ENCODE peak calls at places on chromosome 21, in seven cellular contexts. U is esophagus squamous epithelium, F is B cell, W is AG09309, K is progenitor cell of endocrine pancreas, A is left ventricle myocardium inferior, E is lower lobe of right lung. T is an unnamed sample.

GRCh38 chr21:25578070-25578961 is 29.0 kb downstream of the MRPL39 start:
- DNase-seq in U (no peak), F (no peak), W (no peak), K (no peak), A (no peak), E (no peak), T (no peak)

GRCh38 chr21:15978158-15978805 is 248.5 kb downstream of the USP25 start:
- DNase-seq in U (no peak), F (no peak), W (peak; percentile 37), K (no peak), A (no peak), E (no peak), T (no peak)

GRCh38 chr21:41024341-41025056 is 143.5 kb upstream of the BACE2 start:
- DNase-seq in U (no peak), F (no peak), W (no peak), K (no peak), A (no peak), E (no peak), T (no peak)

GRCh38 chr21:9755611-9756010 is 765.8 kb upstream of the TPTE start:
- DNase-seq in U (no peak), F (no peak), W (no peak), K (no peak), A (no peak), E (no peak), T (no peak)

GRCh38 chr21:36104306-36105300 is 30.3 kb upstream of the CBR3 start:
- DNase-seq in U (no peak), F (no peak), W (no peak), K (peak; percentile 15), A (peak; percentile 46), E (peak; percentile 54), T (no peak)

GRCh38 chr21:39961251-39961650 is 94.0 kb downstream of the PCP4 start:
- DNase-seq in U (no peak), F (no peak), W (no peak), K (no peak), A (no peak), E (no peak), T (no peak)

GRCh38 chr21:26130249-26130896 is 40.2 kb downstream of the APP start:
- DNase-seq in U (no peak), F (no peak), W (no peak), K (no peak), A (no peak), E (no peak), T (no peak)

GRCh38 chr21:16454371-16454770 is 724.6 kb downstream of the USP25 start:
- DNase-seq in U (no peak), F (no peak), W (no peak), K (no peak), A (no peak), E (no peak), T (no peak)

GRCh38 chr21:26587621-26588260 is 14.7 kb upstream of the CYYR1 start:
- DNase-seq in U (no peak), F (no peak), W (peak; percentile 25), K (no peak), A (no peak), E (no peak), T (peak; percentile 30)

GRCh38 chr21:15943009-15943666 is 213.4 kb downstream of the USP25 start:
- DNase-seq in U (no peak), F (no peak), W (no peak), K (no peak), A (no peak), E (no peak), T (no peak)

DNA sequence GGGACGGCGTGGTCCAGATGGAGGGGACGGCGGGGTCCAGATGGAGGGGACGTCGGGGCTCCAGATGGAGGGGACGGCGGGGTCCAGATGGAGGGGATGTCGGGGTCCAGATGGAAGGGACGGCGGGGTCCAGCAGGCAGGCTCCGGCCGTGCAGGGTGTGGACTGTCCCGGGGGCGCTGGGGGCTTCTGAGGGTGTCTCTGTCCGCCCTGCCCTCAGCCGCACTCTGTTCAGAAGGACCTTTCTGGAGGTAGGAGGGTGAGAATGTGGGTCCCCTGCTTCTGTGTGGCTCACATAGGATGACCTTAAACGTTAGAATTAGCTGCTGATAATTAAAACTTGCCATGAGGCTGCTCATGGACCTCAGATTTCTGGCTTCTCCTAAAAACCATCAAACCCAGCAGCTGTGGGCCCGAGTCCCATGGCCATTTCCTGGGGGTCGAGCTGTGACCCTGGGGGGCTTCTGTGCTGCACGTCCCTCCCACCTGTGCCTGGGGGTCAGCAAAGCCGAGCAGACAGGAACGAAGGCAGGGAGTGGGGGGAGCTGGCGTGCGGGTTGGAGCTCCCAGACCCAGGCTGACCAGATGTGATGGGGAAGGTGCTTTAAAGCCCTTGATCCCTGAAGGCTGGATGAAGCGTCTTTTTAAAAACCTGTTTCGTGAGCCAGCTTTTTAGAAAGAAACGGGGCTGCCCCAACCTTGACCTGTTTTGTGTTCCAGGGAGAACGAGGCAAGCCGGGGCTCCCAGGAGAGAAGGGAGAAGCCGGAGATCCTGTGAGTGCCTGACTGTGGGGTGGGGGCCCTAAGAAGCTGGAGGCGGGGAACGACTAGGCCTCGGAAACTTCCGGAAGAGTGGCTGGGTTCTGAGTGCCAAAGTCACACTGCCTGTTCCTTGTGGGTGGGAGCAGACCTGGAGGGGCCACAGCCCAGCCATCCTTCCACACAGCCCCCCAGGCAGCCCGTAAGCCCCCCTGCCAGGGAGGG is 7.1 kb downstream of the COL6A1 start:
- DNase-seq in U (no peak), F (no peak), W (no peak), K (no peak), A (peak; percentile 19), E (no peak), T (no peak)
- TF ChIP-seq CTCF in U (no peak), F (no peak), W (no peak), K (no peak), A (no peak), E (no peak), T (no peak)

GRCh38 chr21:42640486-42640885 is 12.9 kb upstream of the PDE9A start:
- DNase-seq in U (no peak), F (no peak), W (no peak), K (no peak), A (no peak), E (peak; percentile 57), T (no peak)

GRCh38 chr21:42637602-42638041 is 15.8 kb upstream of the PDE9A start:
- DNase-seq in U (no peak), F (no peak), W (no peak), K (no peak), A (no peak), E (peak; percentile 22), T (no peak)

GRCh38 chr21:42641311-42642218 is 11.9 kb upstream of the PDE9A start:
- DNase-seq in U (no peak), F (no peak), W (no peak), K (no peak), A (no peak), E (peak; percentile 37), T (no peak)

GRCh38 chr21:42638266-42638863 is 15.1 kb upstream of the PDE9A start:
- DNase-seq in U (no peak), F (no peak), W (no peak), K (no peak), A (no peak), E (no peak), T (no peak)

DNA sequence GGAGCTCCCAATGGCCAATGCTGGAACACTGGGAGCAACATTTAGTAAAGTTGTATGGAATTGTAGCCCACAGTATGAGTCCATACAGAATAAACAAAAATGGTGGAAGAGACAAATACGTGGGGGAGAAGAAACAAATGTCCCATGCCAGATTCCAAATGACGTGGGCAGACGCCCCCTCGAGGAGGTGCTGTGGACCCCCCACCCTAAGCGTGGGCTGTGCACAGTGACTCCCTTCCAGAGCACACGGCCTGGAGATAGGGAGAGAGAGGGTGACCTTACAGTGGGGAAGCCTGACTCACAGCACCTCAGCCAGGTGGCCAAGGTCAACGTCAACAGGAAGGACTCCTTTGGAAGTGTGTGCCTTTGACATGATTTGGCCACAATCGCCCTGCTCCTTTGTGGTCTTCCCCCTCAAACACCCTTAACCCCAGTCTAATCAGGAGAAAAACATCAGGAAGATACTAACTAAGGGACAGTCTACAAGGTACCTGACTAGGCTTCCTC is 13.7 kb upstream of the PDE9A start:
- DNase-seq in U (no peak), F (no peak), W (no peak), K (no peak), A (no peak), E (peak; percentile 17), T (no peak)
- TF ChIP-seq CTCF in U (no peak), F (no peak), W (no peak), K (no peak), A (no peak), E (no peak), T (no peak)

DNA sequence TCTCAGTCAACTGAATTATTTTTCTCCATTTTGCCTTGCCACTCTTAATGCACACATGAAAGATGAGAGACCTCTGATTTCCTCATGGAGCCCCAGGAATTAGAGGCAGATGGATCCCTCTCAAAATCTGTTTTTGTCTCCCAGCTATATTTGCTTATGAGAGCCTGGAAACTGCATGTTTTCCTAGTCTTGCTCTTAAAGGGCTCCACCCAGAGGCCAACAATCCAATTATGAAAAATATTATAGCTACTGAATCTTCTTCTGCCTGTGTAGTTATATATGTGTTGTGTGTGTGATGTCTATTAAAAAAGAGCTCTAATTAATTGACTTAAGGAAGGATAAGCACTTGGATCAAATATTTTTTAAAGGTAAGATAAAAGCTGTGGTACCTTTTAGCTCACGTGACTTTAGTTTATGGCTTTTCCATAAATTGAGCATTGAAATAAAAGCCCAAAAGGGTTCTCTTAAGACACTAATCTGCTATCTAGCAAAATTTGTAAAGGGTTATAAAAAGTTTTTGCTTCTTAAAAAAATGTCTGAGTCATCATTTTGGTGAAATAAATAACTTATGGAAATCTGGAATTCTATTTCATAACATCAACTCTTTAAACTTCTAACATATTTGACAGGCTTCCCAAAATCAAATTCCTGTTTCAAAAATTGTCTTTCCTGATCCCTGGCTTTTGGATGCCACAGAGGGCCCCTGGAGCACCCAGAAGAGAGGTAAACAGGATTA is 31.2 kb upstream of the TSPEAR start:
- DNase-seq in U (no peak), F (no peak), W (no peak), K (no peak), A (no peak), E (no peak), T (no peak)
- TF ChIP-seq CTCF in U (no peak), F (no peak), W (peak; percentile 30), K (peak; percentile 13), A (peak; percentile 48), E (peak; percentile 8), T (peak; percentile 11)

DNA sequence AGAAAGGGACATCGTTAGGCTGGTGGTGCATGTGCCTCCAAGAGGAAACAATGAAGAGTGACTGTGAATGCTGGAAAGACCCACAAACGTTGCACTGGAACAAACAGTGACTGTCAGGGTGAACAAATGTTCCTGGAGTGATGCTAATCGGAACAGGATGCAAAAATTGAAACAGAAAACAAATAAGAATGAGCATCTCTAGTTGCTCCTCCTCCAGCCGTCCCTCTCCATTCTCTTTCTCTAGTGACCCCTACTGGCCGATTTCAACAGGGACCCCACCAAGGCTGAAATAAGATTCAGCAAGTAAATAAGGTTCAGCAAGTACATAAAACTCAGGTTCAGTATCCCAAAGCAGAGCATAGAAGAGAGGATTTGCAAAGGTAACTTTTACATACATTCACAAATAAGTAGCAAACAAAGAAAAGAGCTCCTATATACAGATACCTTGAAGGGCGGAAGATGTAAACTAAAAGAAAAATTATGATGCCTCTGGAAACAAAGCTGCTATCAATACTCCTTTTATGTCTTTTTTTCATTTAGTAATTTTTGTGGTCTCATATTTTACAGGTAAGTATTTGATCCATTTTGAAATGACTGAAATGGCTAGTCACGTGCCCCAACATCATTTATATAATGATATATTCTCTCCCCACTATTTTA is 836.1 kb upstream of the ADAMTS5 start:
- DNase-seq in U (no peak), F (no peak), W (no peak), K (no peak), A (no peak), E (no peak), T (no peak)
- TF ChIP-seq CTCF in U (peak; percentile 20), F (peak; percentile 31), W (peak; percentile 68), K (peak; percentile 55), A (peak; percentile 67), E (peak; percentile 66), T (peak; percentile 66)